ENCODE peak calls at places on chromosomes 1 and 21, in five cellular contexts. F is A549, Z is heart right ventricle, S is psoas muscle, T is GM12878. I is an unnamed sample.

GRCh38 chr1:181123173-181123572 is 34.7 kb downstream of the IER5 start:
- ATAC-seq in Z (no peak), T (no peak), S (no peak), F (no peak), I (no peak)

GRCh38 chr1:8423134-8423701 is 105.3 kb downstream of the SLC45A1 start:
- ATAC-seq in T (peak; percentile 6), F (peak; percentile 35), Z (peak; percentile 4), S (peak; percentile 0), I (no peak)

GRCh38 chr1:112388436-112388835 is 7.6 kb upstream of the CTTNBP2NL start:
- ATAC-seq in T (no peak), S (no peak), Z (peak; percentile 18), F (no peak), I (peak; percentile 38)

GRCh38 chr1:241706967-241707366 is 54.9 kb downstream of the WDR64 start:
- ATAC-seq in T (no peak), F (peak; percentile 93), Z (no peak), S (no peak), I (no peak)

GRCh38 chr1:237684236-237684635 is 206.5 kb downstream of the ZP4 start:
- ATAC-seq in S (no peak), Z (no peak), T (no peak), F (no peak), I (no peak)

GRCh38 chr21:45323487-45324380 is 36.0 kb upstream of the POFUT2 start:
- ATAC-seq in F (peak; percentile 9), T (no peak), Z (no peak), S (no peak), I (no peak)

GRCh38 chr1:34407140-34407539 is 230.4 kb downstream of the C1orf94 start:
- ATAC-seq in T (no peak), F (peak; percentile 64), Z (no peak), S (no peak), I (peak; percentile 55)

GRCh38 chr1:197637406-197637805 is 137.9 kb downstream of the DENND1B start:
- ATAC-seq in F (no peak), S (no peak), Z (no peak), T (no peak), I (no peak)

GRCh38 chr1:199786695-199787094 is 240.8 kb upstream of the NR5A2 start:
- ATAC-seq in F (no peak), S (no peak), Z (no peak), T (no peak), I (no peak)

GRCh38 chr1:12412439-12412838 is 182.6 kb downstream of the VPS13D start:
- ATAC-seq in F (no peak), T (no peak), Z (no peak), S (no peak), I (no peak)

GRCh38 chr21:44734841-44735240 is 23.5 kb upstream of the TSPEAR start:
- ATAC-seq in S (no peak), Z (no peak), T (no peak), F (no peak), I (no peak)

GRCh38 chr1:67142931-67143330 is 8.2 kb upstream of the C1orf141 start:
- ATAC-seq in S (no peak), Z (no peak), T (no peak), F (no peak), I (no peak)

GRCh38 chr21:44589586-44590305 is 2.6 kb downstream of the KRTAP10-6 start:
- ATAC-seq in T (no peak), Z (no peak), F (no peak), S (no peak), I (no peak)

GRCh38 chr1:214862421-214862820 is 220.1 kb upstream of the KCNK2 start:
- ATAC-seq in Z (no peak), T (no peak), F (no peak), S (no peak), I (no peak)

GRCh38 chr1:159185121-159185520 is 13.7 kb downstream of the CADM3 start:
- ATAC-seq in T (no peak), F (no peak), Z (no peak), S (no peak), I (no peak)

GRCh38 chr1:236699366-236699765 is 13.1 kb downstream of the ACTN2 start:
- ATAC-seq in S (peak; percentile 46), T (no peak), Z (no peak), F (no peak), I (no peak)

GRCh38 chr1:38114231-38114630 is 67.6 kb upstream of the POU3F1 start:
- ATAC-seq in F (no peak), T (no peak), Z (peak; percentile 20), S (peak; percentile 76), I (peak; percentile 69)

GRCh38 chr1:84797603-84798002 is 95.4 kb downstream of the LPAR3 start:
- ATAC-seq in S (no peak), F (no peak), Z (peak; percentile 70), T (no peak), I (no peak)

GRCh38 chr1:10516925-10517676 is 42.4 kb downstream of the PEX14 start:
- ATAC-seq in F (no peak), S (peak; percentile 18), Z (no peak), T (no peak), I (no peak)

GRCh38 chr1:13700521-13701273 is 709 bp downstream of the PRDM2 start:
- ATAC-seq in S (peak; percentile 82), T (peak; percentile 44), F (peak; percentile 77), Z (peak; percentile 62), I (peak; percentile 59)

GRCh38 chr1:226655251-226656163 is 83.6 kb downstream of the ITPKB start:
- ATAC-seq in S (no peak), Z (peak; percentile 13), T (peak; percentile 36), F (no peak), I (no peak)

GRCh38 chr1:10204003-10204642 is 6.2 kb upstream of the KIF1B start:
- ATAC-seq in S (peak; percentile 83), T (no peak), F (no peak), Z (no peak), I (no peak)

GRCh38 chr1:104467590-104467989 is 717.9 kb downstream of the AMY1C start:
- ATAC-seq in Z (no peak), S (no peak), T (peak; percentile 77), F (no peak), I (no peak)

GRCh38 chr1:58933599-58933926 is 149.7 kb upstream of the JUN start:
- ATAC-seq in F (peak; percentile 36), T (no peak), Z (no peak), S (no peak), I (no peak)

GRCh38 chr1:150006881-150007401 is 3.6 kb downstream of the OTUD7B start:
- ATAC-seq in Z (no peak), T (no peak), S (no peak), F (no peak), I (no peak)

GRCh38 chr21:42272984-42273600 is 42.1 kb downstream of the TFF3 start:
- ATAC-seq in S (no peak), F (no peak), Z (no peak), T (no peak), I (no peak)

GRCh38 chr1:113809651-113810602 is 2.3 kb downstream of the RSBN1 start:
- ATAC-seq in F (no peak), T (peak; percentile 1), Z (no peak), S (no peak), I (no peak)

GRCh38 chr1:1013922-1014617 is 773 bp downstream of the ISG15 start:
- ATAC-seq in F (peak; percentile 4), T (peak; percentile 38), Z (peak; percentile 30), S (no peak), I (no peak)

GRCh38 chr1:24765308-24765988 is 20.2 kb downstream of the CLIC4 start:
- ATAC-seq in T (no peak), S (no peak), F (no peak), Z (no peak), I (no peak)

GRCh38 chr1:25700124-25700523 is 83.5 kb downstream of the MAN1C1 start:
- ATAC-seq in T (no peak), Z (peak; percentile 81), F (no peak), S (peak; percentile 89), I (peak; percentile 66)

GRCh38 chr21:17513214-17514123 is 626 bp downstream of the CXADR start:
- ATAC-seq in S (no peak), Z (peak; percentile 51), T (peak; percentile 29), F (peak; percentile 70), I (peak; percentile 54)

DNA sequence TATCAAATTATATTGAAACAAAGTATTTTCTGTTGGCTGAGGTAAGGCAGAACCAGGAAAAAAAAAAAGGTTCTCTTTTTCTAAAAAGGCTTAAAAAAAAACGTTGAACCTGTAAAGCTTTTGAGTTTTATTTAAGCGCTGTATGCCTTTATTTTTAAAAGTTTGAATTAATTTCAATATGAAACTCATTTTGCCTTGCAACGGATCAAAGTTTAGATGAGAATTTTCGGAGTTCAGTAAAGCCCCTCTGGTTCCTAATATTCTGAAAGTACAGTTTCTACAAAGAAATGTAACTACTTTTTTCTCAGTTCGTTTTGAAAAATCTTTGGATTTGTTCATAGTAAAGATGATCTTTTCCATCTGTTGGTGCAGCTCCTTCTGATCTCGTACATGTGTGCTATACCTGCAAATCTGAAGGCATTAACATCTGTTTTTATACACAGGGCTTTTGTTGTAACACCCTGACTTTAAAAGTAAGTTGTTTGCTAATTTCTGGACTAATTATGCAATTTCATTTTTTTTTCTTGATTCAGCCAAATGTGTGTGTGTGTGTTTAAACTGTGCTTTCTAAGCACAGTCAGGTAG is 1.7 kb downstream of the ZBTB18 start:
- ATAC-seq in Z (no peak), F (no peak), T (no peak), S (no peak), I (no peak)
- H3K4me3 ChIP-seq in Z (no peak overlapping the region), F (no peak overlapping the region), T (peak overlapping the region; percentile 58), S (peak overlapping the region; percentile 81), I (no peak overlapping the region)

GRCh38 chr1:106798991-106799390 is 257.5 kb upstream of the PRMT6 start:
- ATAC-seq in S (no peak), T (no peak), F (no peak), Z (no peak), I (no peak)
- TF ChIP-seq CTCF in S (no peak), T (no peak), F (no peak), Z (no peak), I (no peak)

DNA sequence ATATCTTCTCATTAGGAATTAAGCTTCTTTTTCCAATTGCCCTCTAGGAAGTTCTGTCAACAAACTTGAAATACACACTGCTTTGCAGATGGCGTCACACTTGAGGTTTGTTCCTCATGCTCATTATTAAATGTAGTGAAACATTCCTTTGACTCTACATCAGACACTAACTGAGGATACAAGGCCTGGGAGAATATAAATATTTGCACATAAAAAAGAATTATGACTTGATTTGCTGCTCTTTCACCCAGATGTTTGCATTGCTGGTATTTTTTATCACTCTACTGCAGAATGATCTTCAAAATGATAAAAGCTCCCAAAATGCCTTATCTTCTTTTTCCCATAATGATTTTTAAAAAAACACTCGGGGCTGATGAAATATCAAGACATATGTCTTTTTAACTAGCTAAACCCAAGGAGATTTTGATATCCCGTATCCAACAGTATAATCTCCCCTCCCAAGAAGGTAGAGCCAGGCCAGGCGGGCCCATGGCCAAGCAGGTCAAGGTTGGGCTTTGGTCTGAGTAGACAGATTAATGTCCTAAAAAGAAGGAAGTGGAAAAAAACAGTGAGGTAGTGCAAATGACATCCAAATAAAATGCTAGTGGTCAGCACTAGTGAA is 264.6 kb downstream of the HHIPL2 start:
- ATAC-seq in T (no peak), Z (no peak), S (no peak), F (no peak), I (no peak)
- H3K4me3 ChIP-seq in T (no peak overlapping the region), Z (no peak overlapping the region), S (no peak overlapping the region), F (no peak overlapping the region), I (no peak overlapping the region)

GRCh38 chr1:55893155-55893554 is 678.0 kb upstream of the USP24 start:
- ATAC-seq in F (peak; percentile 64), T (peak; percentile 78), Z (no peak), S (no peak), I (no peak)
- TF ChIP-seq CTCF in F (peak; percentile 6), T (peak; percentile 44), Z (peak; percentile 19), S (peak; percentile 21), I (no peak)

GRCh38 chr1:43991476-43992231 is at the start of gene CCDC24:
- ATAC-seq in T (peak; percentile 90), Z (peak; percentile 87), S (peak; percentile 94), F (peak; percentile 87), I (peak; percentile 91)
- H3K4me3 ChIP-seq in T (peak within 1 kb of the TSS; percentile 72), Z (peak within 1 kb of the TSS; percentile 68), S (peak within 1 kb of the TSS; percentile 83), F (peak within 1 kb of the TSS; percentile 84), I (peak within 1 kb of the TSS; percentile 52)

I was measured in gastroesophageal sphincter.